ENCODE peak calls at places on chromosomes 6 and 20, in six cellular contexts. C, K, B, N, Y and M are unnamed samples.

GRCh38 chr6:33205172-33206026 is 944 bp downstream of the HSD17B8 start:
- DNase-seq in C (no peak), K (no peak), B (no peak), N (no peak), Y (peak), M (no peak)

GRCh38 chr20:31644701-31645100 is 7.0 kb downstream of the COX4I2 start:
- DNase-seq in C (no peak), K (no peak), B (no peak), N (no peak), Y (no peak), M (no peak)

GRCh38 chr6:35017461-35018183 is 123.5 kb downstream of the TCP11 start:
- DNase-seq in C (peak), K (no peak), B (peak), N (no peak), Y (peak), M (no peak)

GRCh38 chr6:30939473-30939872 is 1.3 kb upstream of the MUCL3 start:
- DNase-seq in C (no peak), K (no peak), B (no peak), N (no peak), Y (no peak), M (no peak)

GRCh38 chr6:51619042-51619799 is 468.2 kb downstream of the PKHD1 start:
- DNase-seq in C (no peak), K (no peak), B (no peak), N (no peak), Y (no peak), M (no peak)

GRCh38 chr6:53032853-53033252 is 32.4 kb upstream of the FBXO9 start:
- DNase-seq in C (no peak), K (no peak), B (no peak), N (no peak), Y (no peak), M (no peak)

GRCh38 chr6:26249959-26250805 is 114.8 kb upstream of the BTN3A2 start:
- DNase-seq in C (no peak), K (peak), B (no peak), N (peak), Y (peak), M (peak)

GRCh38 chr6:167407239-167408064 is 82.6 kb downstream of the TTLL2 start:
- DNase-seq in C (no peak), K (no peak), B (no peak), N (no peak), Y (peak), M (no peak)

GRCh38 chr6:28941681-28942448 is 18.1 kb upstream of the TRIM27 start:
- DNase-seq in C (no peak), K (peak), B (peak), N (no peak), Y (no peak), M (no peak)

GRCh38 chr6:113011389-113011788 is 664.3 kb downstream of the RFPL4B start:
- DNase-seq in C (no peak), K (no peak), B (no peak), N (no peak), Y (no peak), M (no peak)

GRCh38 chr6:113936093-113936934 is 34.6 kb downstream of the HDAC2 start:
- DNase-seq in C (peak), K (peak), B (no peak), N (peak), Y (no peak), M (no peak)

GRCh38 chr20:33024609-33025317 is 6.7 kb upstream of the BPIFB6 start:
- DNase-seq in C (no peak), K (no peak), B (no peak), N (no peak), Y (no peak), M (no peak)

GRCh38 chr6:122969999-122970398 is 26.0 kb upstream of the CLVS2 start:
- DNase-seq in C (no peak), K (no peak), B (no peak), N (no peak), Y (no peak), M (no peak)

GRCh38 chr6:5398530-5398929 is 137.2 kb downstream of the FARS2 start:
- DNase-seq in C (no peak), K (no peak), B (no peak), N (no peak), Y (no peak), M (no peak)

GRCh38 chr6:46014511-46015118 is 1.0 kb downstream of the CLIC5 start:
- DNase-seq in C (no peak), K (peak), B (no peak), N (peak), Y (peak), M (peak)

GRCh38 chr6:130381459-130382380 is 15.9 kb downstream of the TMEM200A start:
- DNase-seq in C (no peak), K (no peak), B (no peak), N (no peak), Y (no peak), M (no peak)

GRCh38 chr20:53874706-53875105 is 195.7 kb downstream of the BCAS1 start:
- DNase-seq in C (no peak), K (no peak), B (no peak), N (no peak), Y (no peak), M (no peak)

GRCh38 chr6:44453146-44453545 is 65.6 kb downstream of the CDC5L start:
- DNase-seq in C (no peak), K (no peak), B (no peak), N (no peak), Y (no peak), M (no peak)

GRCh38 chr20:32040142-32040953 is 11.7 kb upstream of the HCK start:
- DNase-seq in C (peak), K (no peak), B (peak), N (no peak), Y (no peak), M (no peak)

GRCh38 chr20:44702776-44703175 is 12.4 kb upstream of the CCN5 start:
- DNase-seq in C (peak), K (no peak), B (peak), N (no peak), Y (no peak), M (no peak)

GRCh38 chr6:89022747-89023289 is 57.7 kb upstream of the PNRC1 start:
- DNase-seq in C (no peak), K (no peak), B (no peak), N (no peak), Y (no peak), M (no peak)

GRCh38 chr6:39995633-39996032 is 61.4 kb upstream of the MOCS1 start:
- DNase-seq in C (no peak), K (no peak), B (no peak), N (no peak), Y (no peak), M (no peak)

GRCh38 chr6:168956884-168957730 is 296.5 kb downstream of the THBS2 start:
- DNase-seq in C (peak), K (peak), B (peak), N (peak), Y (peak), M (peak)

GRCh38 chr6:40932953-40933352 is 106.1 kb downstream of the UNC5CL start:
- DNase-seq in C (no peak), K (no peak), B (no peak), N (no peak), Y (no peak), M (no peak)

GRCh38 chr6:134764741-134765140 is 185.2 kb downstream of the ALDH8A1 start:
- DNase-seq in C (no peak), K (no peak), B (no peak), N (no peak), Y (no peak), M (no peak)

GRCh38 chr6:38489951-38490350 is 149.8 kb downstream of the BTBD9 start:
- DNase-seq in C (no peak), K (no peak), B (no peak), N (no peak), Y (no peak), M (no peak)

GRCh38 chr6:169852504-169853195 is 101.2 kb downstream of the ERMARD start:
- DNase-seq in C (peak), K (no peak), B (peak), N (no peak), Y (peak), M (no peak)

GRCh38 chr6:46042355-46042999 is 26.8 kb upstream of the CLIC5 start:
- DNase-seq in C (no peak), K (peak), B (no peak), N (no peak), Y (peak), M (no peak)

GRCh38 chr20:59005523-59006166 is 1.4 kb downstream of the CTSZ start:
- DNase-seq in C (no peak), K (no peak), B (no peak), N (no peak), Y (peak), M (no peak)

GRCh38 chr20:59008715-59009336 is 1.8 kb upstream of the CTSZ start:
- DNase-seq in C (no peak), K (no peak), B (no peak), N (no peak), Y (no peak), M (no peak)

GRCh38 chr20:59006167-59006863 is 739 bp downstream of the CTSZ start:
- DNase-seq in C (no peak), K (no peak), B (no peak), N (no peak), Y (peak), M (no peak)

GRCh38 chr20:59007758-59008511 is 881 bp upstream of the CTSZ start:
- DNase-seq in C (peak), K (no peak), B (peak), N (no peak), Y (peak), M (no peak)

GRCh38 chr20:59006864-59007757 is at the start of gene CTSZ:
- DNase-seq in C (no peak), K (peak), B (peak), N (no peak), Y (peak), M (peak)
- TF ChIP-seq CTCF in C (no peak), K (no peak), B (no peak), N (no peak), Y (no peak), M (no peak)

GRCh38 chr20:50794181-50794845 is 548 bp upstream of the BCAS4 start:
- DNase-seq in C (no peak), K (no peak), B (no peak), N (no peak), Y (no peak), M (peak)
- TF ChIP-seq CTCF in C (no peak), K (no peak), B (no peak), N (no peak), Y (no peak), M (no peak)

GRCh38 chr20:36808317-36809257 is 35.0 kb upstream of the DSN1 start:
- DNase-seq in C (peak), K (peak), B (peak), N (peak), Y (peak), M (no peak)

GRCh38 chr20:36817496-36817895 is 43.9 kb upstream of the DSN1 start:
- DNase-seq in C (no peak), K (no peak), B (no peak), N (no peak), Y (no peak), M (no peak)

GRCh38 chr20:36815454-36816091 is 42.0 kb upstream of the DSN1 start:
- DNase-seq in C (no peak), K (no peak), B (no peak), N (no peak), Y (peak), M (no peak)

GRCh38 chr20:36813784-36814136 is 40.2 kb upstream of the DSN1 start:
- DNase-seq in C (no peak), K (no peak), B (no peak), N (no peak), Y (no peak), M (no peak)

DNA sequence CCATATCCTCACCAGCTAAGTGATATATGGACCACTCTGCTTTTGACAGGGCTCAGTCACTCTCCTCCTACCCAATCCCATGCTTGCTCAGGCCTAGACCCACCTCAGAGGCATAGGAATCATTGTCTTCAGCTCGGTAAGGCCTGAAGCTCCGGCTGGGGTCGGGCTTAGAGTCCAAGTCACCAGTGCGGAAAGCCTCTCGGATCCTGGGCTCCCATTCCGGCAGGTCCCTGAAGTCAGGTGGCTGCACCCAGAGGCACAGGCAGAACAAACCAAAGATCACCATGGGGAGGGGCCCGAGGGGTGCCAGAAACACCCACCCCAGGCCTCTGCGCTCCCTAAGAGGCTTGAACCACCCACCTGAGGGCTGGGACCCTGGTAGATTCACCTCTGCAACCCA is 39.0 kb upstream of the DSN1 start:
- DNase-seq in C (no peak), K (no peak), B (no peak), N (no peak), Y (no peak), M (no peak)
- TF ChIP-seq CTCF in C (no peak), K (no peak), B (no peak), N (no peak), Y (no peak), M (no peak)

GRCh38 chr6:2598867-2599266 is 151.9 kb downstream of the MYLK4 start:
- DNase-seq in C (no peak), K (no peak), B (no peak), N (no peak), Y (no peak), M (no peak)
- TF ChIP-seq CTCF in C (no peak), K (no peak), B (no peak), N (no peak), Y (peak), M (no peak)

GRCh38 chr20:38471987-38472512 is 593 bp upstream of the RALGAPB start:
- DNase-seq in C (no peak), K (no peak), B (no peak), N (no peak), Y (no peak), M (no peak)

GRCh38 chr20:38477747-38478146 is 5.1 kb downstream of the RALGAPB start:
- DNase-seq in C (no peak), K (no peak), B (no peak), N (no peak), Y (no peak), M (no peak)

GRCh38 chr20:38471245-38471644 is 1.4 kb upstream of the RALGAPB start:
- DNase-seq in C (no peak), K (no peak), B (no peak), N (no peak), Y (no peak), M (no peak)

GRCh38 chr20:38472513-38473352 is at the start of gene RALGAPB:
- DNase-seq in C (peak), K (peak), B (peak), N (peak), Y (peak), M (peak)

GRCh38 chr20:38473353-38473795 is 731 bp downstream of the RALGAPB start:
- DNase-seq in C (no peak), K (no peak), B (no peak), N (no peak), Y (no peak), M (no peak)
- TF ChIP-seq CTCF in C (no peak), K (no peak), B (no peak), N (no peak), Y (peak), M (no peak)

GRCh38 chr6:100472674-100473073 is 8.0 kb upstream of the SIM1 start:
- DNase-seq in C (no peak), K (no peak), B (no peak), N (no peak), Y (no peak), M (no peak)
- TF ChIP-seq CTCF in C (no peak), K (no peak), B (no peak), N (no peak), Y (peak), M (no peak)

DNA sequence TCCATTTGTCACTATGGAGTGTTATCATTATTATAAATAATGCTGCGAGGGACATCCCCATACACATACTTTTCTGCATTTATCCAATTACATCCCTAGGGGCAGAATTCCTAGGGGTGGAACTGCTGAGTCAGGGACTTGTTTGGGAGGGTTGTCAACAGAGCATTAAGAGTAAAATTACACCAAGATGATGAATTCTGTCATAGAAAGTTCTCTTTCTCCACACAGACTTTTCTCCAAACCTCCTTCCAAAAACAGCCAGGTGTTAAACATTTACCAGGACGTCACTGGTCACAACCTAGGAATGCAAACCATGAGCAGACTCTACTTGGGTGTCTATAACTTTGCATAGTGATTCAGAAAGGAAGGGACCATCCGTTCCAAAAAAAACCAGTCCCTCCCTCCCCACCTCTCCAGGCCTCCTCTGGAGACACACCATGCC is 95.5 kb downstream of the PRND start:
- DNase-seq in C (no peak), K (no peak), B (no peak), N (no peak), Y (peak), M (no peak)
- TF ChIP-seq CTCF in C (no peak), K (no peak), B (no peak), N (no peak), Y (peak), M (no peak)

DNA sequence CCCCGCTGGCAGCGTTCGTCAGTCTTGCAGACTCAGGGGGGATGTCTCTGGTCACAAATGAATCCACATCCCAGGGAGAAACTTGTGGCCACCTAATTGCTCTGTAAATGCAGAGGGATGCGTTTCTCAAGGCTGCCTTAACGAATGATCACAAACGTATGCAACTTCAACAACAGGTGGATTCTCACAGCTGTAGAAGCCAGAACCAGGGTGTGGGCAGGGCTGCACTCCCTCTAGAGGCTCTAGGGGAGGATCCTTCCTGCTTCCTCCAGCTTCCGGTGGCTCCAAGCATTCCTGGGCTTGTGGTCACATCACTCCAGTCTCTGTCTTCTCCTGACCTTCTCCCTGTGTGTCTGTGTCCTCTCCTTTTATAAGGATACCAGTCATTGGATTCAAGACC is 3.3 kb upstream of the TAF4 start:
- DNase-seq in C (no peak), K (no peak), B (no peak), N (no peak), Y (no peak), M (no peak)
- TF ChIP-seq CTCF in C (no peak), K (no peak), B (no peak), N (no peak), Y (peak), M (no peak)